ENCODE peak calls at places on chromosomes 3 and 15, in ten cellular contexts. M is IMR-90, N is psoas muscle, P is tibial artery, Z is lung, D is stomach, V is neuronal stem cell, J is OCI-LY7, E is colonic mucosa, A is PC-9. W is an unnamed sample.

GRCh38 chr3:180322829-180323228 is 279.1 kb upstream of the TTC14 start:
- DNase-seq in V (no peak), M (no peak), A (no peak), P (no peak), D (no peak), N (no peak), J (no peak), E (no peak), Z (no peak), W (no peak)

GRCh38 chr3:156744631-156745030 is 70.2 kb downstream of the TIPARP start:
- DNase-seq in M (no peak), N (no peak), P (no peak), E (no peak), A (no peak), J (no peak), D (no peak), V (no peak), Z (no peak), W (no peak)

GRCh38 chr3:46565607-46566039 is 479 bp downstream of the LRRC2 start:
- DNase-seq in M (peak), Z (no peak), P (no peak), E (peak), J (no peak), D (no peak), N (peak), V (no peak), A (no peak), W (no peak)

GRCh38 chr3:140233702-140234101 is 298.7 kb downstream of the CLSTN2 start:
- DNase-seq in V (no peak), E (no peak), J (no peak), A (no peak), M (no peak), D (no peak), P (no peak), Z (no peak), N (no peak), W (no peak)

GRCh38 chr3:114892880-114893279 is 254.2 kb downstream of the ZBTB20 start:
- DNase-seq in A (no peak), J (no peak), D (no peak), P (no peak), N (no peak), M (no peak), V (no peak), E (no peak), Z (no peak), W (no peak)

GRCh38 chr15:67823371-67824156 is 1.7 kb upstream of the SKOR1 start:
- DNase-seq in N (peak), V (no peak), E (no peak), P (no peak), Z (no peak), J (peak), D (no peak), M (no peak), A (no peak), W (no peak)

GRCh38 chr15:78177447-78177873 is 28.3 kb downstream of the IDH3A start:
- DNase-seq in Z (no peak), D (peak), J (peak), M (no peak), V (peak), E (peak), A (no peak), N (peak), P (no peak), W (no peak)

GRCh38 chr15:64740361-64741170 is 34.8 kb downstream of the RBPMS2 start:
- DNase-seq in Z (peak), V (no peak), P (peak), A (no peak), N (no peak), M (peak), E (peak), D (no peak), J (peak), W (no peak)

GRCh38 chr15:67135494-67135893 is 70.1 kb downstream of the SMAD3 start:
- DNase-seq in Z (no peak), N (no peak), A (no peak), E (peak), V (no peak), P (peak), J (peak), D (no peak), M (peak), W (no peak)

GRCh38 chr15:64009798-64010241 is 36.5 kb downstream of the DAPK2 start:
- DNase-seq in Z (no peak), V (no peak), E (no peak), N (no peak), J (peak), M (peak), A (peak), D (no peak), P (no peak), W (peak)

GRCh38 chr3:64104006-64104405 is 80.7 kb upstream of the PSMD6 start:
- DNase-seq in D (no peak), A (no peak), M (no peak), E (no peak), J (no peak), P (no peak), V (no peak), Z (no peak), N (no peak), W (no peak)

GRCh38 chr3:144142151-144142855 is 170.7 kb downstream of the DIPK2A start:
- DNase-seq in A (no peak), V (no peak), Z (no peak), M (peak), N (no peak), J (no peak), E (no peak), P (no peak), D (no peak), W (no peak)

GRCh38 chr3:52524752-52525661 is 8.7 kb downstream of the NT5DC2 start:
- DNase-seq in Z (no peak), J (no peak), D (no peak), E (no peak), V (no peak), A (no peak), N (peak), M (no peak), P (peak), W (no peak)

GRCh38 chr3:179734497-179735281 is 81.8 kb downstream of the USP13 start:
- DNase-seq in N (peak), J (no peak), Z (no peak), D (no peak), E (no peak), A (peak), M (no peak), V (no peak), P (no peak), W (no peak)

GRCh38 chr3:23062582-23062981 is 140.5 kb upstream of the UBE2E2 start:
- DNase-seq in A (no peak), E (no peak), P (no peak), Z (no peak), D (no peak), V (no peak), M (no peak), N (no peak), J (no peak), W (no peak)

GRCh38 chr3:142448424-142448823 is 587 bp upstream of the XRN1 start:
- DNase-seq in Z (no peak), N (no peak), A (no peak), J (no peak), D (no peak), E (no peak), M (peak), V (no peak), P (no peak), W (no peak)

GRCh38 chr3:197201840-197202452 is 96.5 kb downstream of the DLG1 start:
- DNase-seq in D (no peak), M (no peak), V (no peak), E (no peak), N (no peak), A (no peak), Z (no peak), J (no peak), P (no peak), W (no peak)

GRCh38 chr15:92662797-92663196 is 7.2 kb upstream of the FAM174B start:
- DNase-seq in N (no peak), J (no peak), A (peak), P (no peak), V (no peak), E (no peak), Z (no peak), M (no peak), D (no peak), W (no peak)

GRCh38 chr3:187191271-187191670 is 6.0 kb upstream of the RTP1 start:
- DNase-seq in V (no peak), D (no peak), M (no peak), N (no peak), P (no peak), E (no peak), J (no peak), A (no peak), Z (no peak), W (no peak)

GRCh38 chr3:52890735-52891134 is 6.6 kb downstream of the STIMATE start:
- DNase-seq in A (no peak), N (no peak), D (no peak), V (no peak), M (no peak), P (no peak), J (no peak), E (no peak), Z (no peak), W (no peak)

GRCh38 chr3:30231277-30232141 is 374.9 kb upstream of the TGFBR2 start:
- DNase-seq in J (no peak), V (no peak), N (no peak), M (peak), D (no peak), Z (no peak), P (no peak), E (no peak), A (no peak), W (no peak)
- H3K27ac ChIP-seq in J (no peak), V (no peak), N (peak), M (peak), D (peak), Z (peak), P (no peak), E (no peak), A (no peak), W (no peak)

DNA sequence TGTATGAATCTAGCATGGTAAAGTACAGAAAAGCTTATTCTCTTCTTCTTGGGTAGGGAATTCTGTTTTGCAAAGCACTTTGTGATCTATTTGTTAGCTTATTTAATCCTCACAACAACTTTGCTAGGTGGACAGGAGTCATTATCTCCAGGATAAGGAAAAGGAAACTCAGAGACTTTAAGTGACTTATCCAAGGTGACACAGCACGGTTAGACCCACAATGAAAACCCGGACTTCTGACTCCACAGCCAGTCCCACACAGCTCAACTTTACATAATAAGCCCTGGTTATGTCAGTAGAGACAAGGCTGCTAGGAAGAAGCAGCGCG is 384 bp upstream of the NDUFB4 start:
- DNase-seq in Z (no peak), M (no peak), E (no peak), N (no peak), D (no peak), P (no peak), J (no peak), A (no peak), V (no peak), W (no peak)
- H3K27ac ChIP-seq in Z (peak), M (peak), E (peak), N (peak), D (peak), P (peak), J (no peak), A (no peak), V (no peak), W (peak)

GRCh38 chr3:172543884-172544283 is 20.7 kb upstream of the TNFSF10 start:
- DNase-seq in Z (no peak), P (no peak), M (no peak), D (no peak), E (no peak), N (no peak), V (no peak), A (no peak), J (no peak), W (no peak)
- H3K27ac ChIP-seq in Z (no peak), P (no peak), M (no peak), D (no peak), E (no peak), N (no peak), V (no peak), A (no peak), J (no peak), W (no peak)

GRCh38 chr3:10006048-10006761 is 19.6 kb upstream of the EMC3 start:
- DNase-seq in A (no peak), E (no peak), M (no peak), V (no peak), N (no peak), D (no peak), P (no peak), J (no peak), Z (no peak), W (no peak)

GRCh38 chr3:10007126-10007782 is 19.0 kb upstream of the FANCD2 start:
- DNase-seq in Z (no peak), A (no peak), M (no peak), N (peak), P (no peak), V (no peak), E (no peak), J (no peak), D (no peak), W (no peak)

GRCh38 chr3:10006762-10007090 is 19.5 kb upstream of the FANCD2 start:
- DNase-seq in E (no peak), D (no peak), Z (no peak), N (no peak), V (no peak), M (no peak), J (no peak), A (no peak), P (no peak), W (no peak)

GRCh38 chr3:10010546-10011465 is 15.4 kb upstream of the FANCD2 start:
- DNase-seq in D (peak), P (peak), J (peak), N (peak), V (peak), M (peak), A (peak), Z (peak), E (peak), W (peak)

DNA sequence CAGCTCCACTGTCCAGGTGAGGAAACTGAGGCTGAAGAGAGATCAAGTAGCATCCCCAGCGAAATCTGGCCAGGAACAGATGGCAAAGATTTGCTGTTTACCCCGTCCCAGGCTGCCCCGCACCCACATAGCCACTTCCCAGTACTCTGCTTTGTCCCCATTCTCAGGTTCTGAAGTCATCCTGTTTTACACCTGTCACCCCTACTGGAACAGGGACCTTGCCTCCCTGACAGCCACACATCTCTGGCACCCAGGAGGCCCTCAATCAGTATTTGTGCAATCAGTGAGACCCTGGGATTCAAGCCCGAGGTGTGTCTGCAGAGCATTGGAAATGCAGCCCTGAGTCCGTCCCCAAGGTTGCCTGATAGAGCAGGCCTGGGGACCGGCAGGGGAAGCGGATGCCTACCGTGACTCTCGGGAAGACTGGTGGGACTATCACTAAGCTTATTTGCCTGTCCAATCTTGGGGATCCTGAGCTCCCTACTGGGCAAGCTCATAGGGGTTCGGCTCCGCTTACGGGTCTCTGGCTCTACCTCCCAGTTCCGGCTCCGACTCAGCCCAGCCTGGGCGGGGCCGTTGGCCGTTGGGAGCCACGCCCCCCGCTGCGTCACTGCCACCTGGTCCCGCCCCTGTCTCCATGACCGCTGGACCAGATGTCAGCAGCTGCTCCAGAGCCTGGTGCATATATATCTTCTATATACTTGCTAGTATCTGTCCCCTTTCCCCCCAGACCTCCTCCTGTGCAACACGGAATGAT is 17.5 kb upstream of the FANCD2 start:
- DNase-seq in P (peak), E (peak), M (peak), A (no peak), J (peak), N (peak), V (peak), D (peak), Z (peak), W (no peak)
- H3K27ac ChIP-seq in P (peak), E (peak), M (peak), A (no peak), J (no peak), N (peak), V (no peak), D (peak), Z (no peak), W (no peak)

GRCh38 chr3:69081583-69082262 is 1.6 kb upstream of the UBA3 start:
- DNase-seq in J (peak), N (no peak), M (no peak), D (no peak), A (peak), Z (no peak), P (no peak), V (no peak), E (no peak), W (no peak)

GRCh38 chr3:69084668-69085542 is at the start of gene ARL6IP5:
- DNase-seq in D (peak), Z (peak), E (peak), J (peak), M (peak), N (peak), A (peak), P (peak), V (peak), W (peak)

GRCh38 chr3:69084326-69084667 is 440 bp upstream of the ARL6IP5 start:
- DNase-seq in E (no peak), Z (no peak), M (peak), J (no peak), P (no peak), A (peak), V (no peak), D (peak), N (no peak), W (peak)

GRCh38 chr3:69080233-69080644 is at the start of gene UBA3:
- DNase-seq in N (peak), M (peak), P (peak), V (peak), E (peak), Z (peak), A (peak), D (peak), J (peak), W (peak)

DNA sequence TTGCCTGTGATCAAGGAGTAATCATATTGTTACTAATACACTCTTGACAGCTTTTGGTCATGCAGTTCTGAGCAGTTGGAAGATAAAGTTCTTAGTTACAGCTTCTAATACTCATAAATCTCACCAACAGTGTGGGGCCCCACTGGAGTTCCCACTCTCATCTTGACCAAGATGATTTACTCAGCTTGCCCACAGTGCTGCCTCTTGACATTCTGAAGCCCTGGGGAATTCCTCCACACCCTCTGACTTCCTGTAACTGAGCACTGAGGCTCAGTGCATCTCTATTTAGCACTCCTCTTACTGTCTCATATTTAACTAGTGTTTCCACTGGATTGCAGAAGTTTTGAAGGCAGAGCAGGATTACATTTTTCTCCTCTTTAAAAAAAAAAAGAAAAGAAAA is 1.9 kb upstream of the ARL6IP5 start:
- DNase-seq in M (peak), J (peak), E (peak), Z (peak), P (no peak), V (no peak), N (no peak), D (peak), A (no peak), W (no peak)
- H3K27ac ChIP-seq in M (peak), J (peak), E (peak), Z (peak), P (peak), V (no peak), N (peak), D (peak), A (peak), W (peak)

W was measured in epithelial cell of prostate.